ENCODE peak calls at places on chromosomes 12 and 14, in four cellular contexts. I is neuronal stem cell, S is H1, M is trophoblast cell. W is an unnamed sample.

GRCh38 chr12:95663525-95663924 is 112.2 kb upstream of the USP44 start:
- DNase-seq in I (no peak), S (no peak), M (no peak), W (no peak)

GRCh38 chr12:95980437-95980836 is 15.7 kb downstream of the HAL start:
- DNase-seq in I (no peak), S (no peak), M (no peak), W (no peak)

GRCh38 chr14:36222337-36222736 is 45.8 kb upstream of the PTCSC3 start:
- DNase-seq in I (no peak), S (no peak), M (no peak), W (no peak)

GRCh38 chr14:70888681-70889175 is 18.5 kb upstream of the PCNX1 start:
- DNase-seq in I (no peak), S (no peak), M (peak; percentile 52), W (peak; percentile 64)

GRCh38 chr14:56342419-56342901 is 224.2 kb downstream of the PELI2 start:
- DNase-seq in I (no peak), S (no peak), M (no peak), W (peak; percentile 76)

GRCh38 chr14:103273847-103274615 is 60.0 kb upstream of the EIF5 start:
- DNase-seq in I (no peak), S (no peak), M (no peak), W (no peak)

GRCh38 chr14:21405097-21405496 is 21.3 kb upstream of the SUPT16H start:
- DNase-seq in I (no peak), S (no peak), M (no peak), W (no peak)

GRCh38 chr14:69263364-69263763 is 3.4 kb downstream of the GALNT16 start:
- DNase-seq in I (no peak), S (no peak), M (peak; percentile 5), W (peak; percentile 87)

GRCh38 chr14:92401561-92401960 is 78.6 kb downstream of the SLC24A4 start:
- DNase-seq in I (no peak), S (no peak), M (no peak), W (no peak)

DNA sequence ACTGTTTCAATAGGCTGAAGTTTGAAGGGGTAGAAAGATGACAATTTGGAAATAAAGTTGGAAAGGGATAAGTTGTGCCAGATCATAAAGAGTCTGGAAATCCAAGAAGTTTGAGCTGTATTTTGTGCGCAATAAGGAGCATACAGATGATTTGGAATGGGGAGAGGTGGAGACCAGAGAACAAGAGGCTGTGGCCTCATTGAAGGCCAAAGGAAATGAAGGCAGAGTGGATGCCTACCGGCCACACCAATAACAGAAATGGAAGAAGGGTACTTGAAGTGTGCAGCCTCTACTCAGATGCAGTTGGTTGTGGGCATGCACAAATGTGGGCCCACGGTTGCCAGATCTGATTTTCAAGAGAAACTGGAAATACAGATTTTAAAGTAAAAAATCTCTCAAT is 2.4 kb downstream of the IFT81 start:
- DNase-seq in I (no peak), S (no peak), M (no peak), W (no peak)
- H3K14ac ChIP-seq in I (no peak overlapping the region), S (no peak overlapping the region), M (no peak overlapping the region), W (no peak overlapping the region)

DNA sequence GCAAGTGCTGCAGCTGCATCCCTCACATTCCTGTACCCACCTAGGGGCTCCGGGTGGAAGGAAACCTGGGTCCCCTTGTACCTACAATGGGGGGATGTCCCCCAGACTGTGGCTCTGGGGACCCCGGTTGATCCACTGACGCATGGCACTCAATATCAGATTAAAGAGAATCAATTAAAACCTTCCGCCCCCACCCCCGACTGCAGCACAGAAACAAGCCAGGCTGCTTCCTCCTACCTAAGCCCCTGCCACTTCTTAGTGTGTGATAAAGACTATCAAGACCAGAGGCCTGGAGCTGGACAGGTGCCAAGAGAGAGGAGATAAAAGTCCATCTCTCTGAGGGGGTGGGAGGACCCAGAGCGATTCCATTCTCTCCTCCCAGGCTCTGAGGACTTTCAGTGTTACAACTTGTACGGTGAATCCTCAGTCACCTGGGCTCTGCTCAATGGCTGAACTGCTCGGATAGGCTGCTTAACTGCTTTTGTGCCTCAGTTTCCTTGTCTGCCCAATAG is 28.2 kb upstream of the RPLP0 start:
- DNase-seq in I (no peak), S (no peak), M (peak; percentile 95), W (peak; percentile 40)
- H2BK12ac ChIP-seq in I (no peak overlapping the region), S (peak overlapping the region; percentile 98), M (peak overlapping the region; percentile 88), W (peak overlapping the region; percentile 97)

GRCh38 chr12:88184196-88184595 is 42.1 kb downstream of the TMTC3 start:
- DNase-seq in I (no peak), S (no peak), M (no peak), W (no peak)
- H3K36me3 ChIP-seq in I (peaks cover 37% of the 10 kb centered on the region), S (peaks cover 3% of the 10 kb centered on the region), M (peaks cover 3% of the 10 kb centered on the region), W (peaks cover 4% of the 10 kb centered on the region)

DNA sequence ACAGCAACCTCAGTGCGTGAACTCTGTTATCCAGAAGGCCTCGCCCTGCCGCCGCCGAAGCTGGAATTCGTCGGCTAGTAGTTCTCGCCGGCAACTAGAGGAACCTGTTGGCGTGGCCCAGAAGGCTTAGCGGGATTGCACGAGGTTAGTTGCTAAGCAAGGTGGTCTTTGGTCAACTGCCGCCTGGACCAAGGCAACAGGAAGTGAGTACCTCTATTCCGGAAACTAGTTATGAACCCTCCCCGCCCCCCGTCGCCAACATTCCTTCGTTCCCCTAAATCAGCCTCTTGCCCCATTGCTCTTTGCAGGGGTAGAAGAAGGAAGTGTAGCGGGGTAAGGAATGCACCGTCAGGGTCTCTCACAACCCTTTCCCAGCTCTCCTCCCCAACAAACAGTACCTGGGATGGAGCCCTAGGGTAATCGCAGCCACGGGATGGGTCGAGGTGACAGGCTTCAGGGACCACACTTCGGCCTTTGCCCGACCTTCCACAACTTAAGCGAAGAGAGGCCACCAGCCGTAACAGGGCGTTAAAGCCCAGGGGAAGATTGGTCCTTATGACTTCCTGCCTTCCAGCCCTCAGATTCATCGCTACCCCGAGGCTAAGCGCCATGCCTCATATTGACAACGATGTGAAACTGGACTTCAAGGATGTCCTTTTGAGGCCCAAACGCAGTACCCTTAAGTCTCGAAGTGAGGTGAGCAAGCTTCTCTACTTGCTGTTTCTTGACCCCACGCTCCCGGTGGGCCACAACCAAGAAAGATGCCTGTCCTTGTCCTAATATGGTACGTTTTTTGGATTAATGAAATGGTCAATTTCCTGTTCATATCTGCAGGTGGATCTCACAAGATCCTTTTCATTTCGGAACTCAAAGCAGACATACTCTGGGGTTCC is at the start of gene GMPR2:
- DNase-seq in I (no peak), S (no peak), M (no peak), W (peak; percentile 26)
- H3K14ac ChIP-seq in I (peak within 1 kb of the TSS; percentile 87), S (no peak within 1 kb of the TSS), M (peak within 1 kb of the TSS; percentile 71), W (peak within 1 kb of the TSS; percentile 85)

GRCh38 chr12:77179515-77179914 is 114.1 kb upstream of the E2F7 start:
- DNase-seq in I (no peak), S (no peak), M (no peak), W (no peak)
- H2BK12ac ChIP-seq in I (peak overlapping the region; percentile 4), S (no peak overlapping the region), M (no peak overlapping the region), W (no peak overlapping the region)

GRCh38 chr12:124398578-124399227 is 103.8 kb downstream of the RFLNA start:
- DNase-seq in I (no peak), S (no peak), M (no peak), W (no peak)

GRCh38 chr12:124396544-124397398 is 101.9 kb downstream of the RFLNA start:
- DNase-seq in I (no peak), S (no peak), M (no peak), W (no peak)

GRCh38 chr12:124395986-124396385 is 101.1 kb downstream of the RFLNA start:
- DNase-seq in I (no peak), S (no peak), M (no peak), W (no peak)

GRCh38 chr12:124397807-124398577 is 103.1 kb downstream of the RFLNA start:
- DNase-seq in I (no peak), S (no peak), M (no peak), W (no peak)

DNA sequence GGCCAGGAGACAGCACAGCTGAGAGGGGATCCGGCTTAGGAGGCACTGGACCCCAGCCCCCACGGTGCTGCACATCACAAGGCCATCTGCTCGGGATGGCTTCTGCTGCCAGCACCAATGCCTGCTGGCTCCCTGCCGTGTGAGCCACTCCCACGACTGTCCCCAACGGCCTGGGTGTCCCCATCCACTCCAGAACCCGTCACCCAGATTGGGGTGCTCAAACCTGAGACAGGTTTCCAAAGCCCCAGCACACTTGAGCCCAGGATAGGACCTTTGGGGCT is 102.4 kb downstream of the RFLNA start:
- DNase-seq in I (no peak), S (no peak), M (no peak), W (no peak)
- H3K36me3 ChIP-seq in I (peaks cover 70% of the 10 kb centered on the region), S (peaks cover 7% of the 10 kb centered on the region), M (peaks cover 60% of the 10 kb centered on the region), W (peaks cover 95% of the 10 kb centered on the region)

GRCh38 chr12:24605916-24606315 is 343.0 kb downstream of the BCAT1 start:
- DNase-seq in I (no peak), S (no peak), M (no peak), W (no peak)
- H3K14ac ChIP-seq in I (no peak overlapping the region), S (no peak overlapping the region), M (no peak overlapping the region), W (no peak overlapping the region)

DNA sequence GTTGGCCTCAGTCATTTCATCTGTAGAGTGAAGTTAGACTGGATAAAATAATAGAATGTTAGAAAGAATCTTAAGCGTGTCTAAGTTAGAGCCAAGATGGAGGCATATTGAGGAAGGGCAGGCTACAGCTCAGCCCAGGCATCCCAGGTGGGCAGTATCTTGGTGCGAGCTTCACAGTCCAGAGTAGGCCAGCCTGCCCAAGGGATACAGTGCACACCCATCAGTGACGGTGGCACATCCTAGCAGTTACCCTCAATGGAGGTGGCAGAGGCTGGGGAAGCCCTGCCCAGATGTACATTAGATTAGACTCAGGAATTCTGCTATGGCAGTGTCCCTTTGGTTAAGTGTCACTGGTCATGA is 21.5 kb downstream of the TULP3 start:
- DNase-seq in I (no peak), S (no peak), M (no peak), W (no peak)
- H2BK12ac ChIP-seq in I (no peak overlapping the region), S (peak overlapping the region; percentile 73), M (no peak overlapping the region), W (no peak overlapping the region)

DNA sequence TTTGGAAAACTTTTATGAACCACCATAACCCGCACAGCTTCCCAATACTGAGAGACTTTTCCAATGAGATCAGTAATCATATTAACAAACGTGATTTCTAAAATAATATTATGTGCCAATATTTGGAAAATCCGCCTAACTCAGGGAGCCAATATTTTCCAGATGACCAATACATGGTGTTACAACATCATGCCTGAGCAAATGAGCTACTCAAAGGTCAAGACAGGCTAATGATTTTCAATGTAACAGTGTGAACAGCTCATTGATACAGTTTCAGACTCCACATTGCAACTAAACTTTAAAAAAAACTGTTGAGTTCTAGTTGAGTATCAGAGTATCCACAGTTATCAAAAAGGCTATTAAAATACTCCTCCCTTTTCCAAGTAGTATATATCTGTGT is 46.8 kb downstream of the RNF34 start:
- DNase-seq in I (no peak), S (no peak), M (no peak), W (no peak)
- H3K36me3 ChIP-seq in I (peaks cover 86% of the 10 kb centered on the region), S (peaks cover 9% of the 10 kb centered on the region), M (peaks cover 38% of the 10 kb centered on the region), W (peaks cover 44% of the 10 kb centered on the region)

W was measured in mesenchymal stem cell.